ENCODE peak calls at places on chromosomes 6 and 20, in seven cellular contexts. V, F, G, W, H, L and T are unnamed samples.

GRCh38 chr6:6612308-6612707 is 23.8 kb downstream of the LY86 start:
- DNase-seq in V (no peak), F (no peak), G (no peak), W (no peak), H (no peak), L (no peak), T (no peak)

GRCh38 chr20:48288930-48289507 is 503.7 kb upstream of the SULF2 start:
- DNase-seq in V (no peak), F (no peak), G (peak; percentile 35), W (no peak), H (no peak), L (no peak), T (no peak)

GRCh38 chr6:4134841-4135664 is at the start of gene ECI2:
- DNase-seq in V (peak; percentile 48), F (no peak), G (peak; percentile 71), W (no peak), H (peak; percentile 68), L (peak; percentile 81), T (peak; percentile 87)

GRCh38 chr6:77368660-77369313 is 94.5 kb downstream of the HTR1B start:
- DNase-seq in V (no peak), F (no peak), G (no peak), W (peak; percentile 18), H (no peak), L (no peak), T (no peak)

GRCh38 chr6:131877999-131878789 is 70.4 kb downstream of the ENPP1 start:
- DNase-seq in V (no peak), F (no peak), G (no peak), W (no peak), H (no peak), L (no peak), T (peak; percentile 19)

GRCh38 chr6:139485742-139486475 is 111.5 kb upstream of the CITED2 start:
- DNase-seq in V (no peak), F (no peak), G (no peak), W (no peak), H (no peak), L (no peak), T (no peak)

GRCh38 chr20:833121-833449 is 430 bp upstream of the FAM110A start:
- DNase-seq in V (no peak), F (no peak), G (no peak), W (no peak), H (no peak), L (no peak), T (no peak)

GRCh38 chr6:31727717-31728671 is 1.1 kb downstream of the DDAH2 start:
- DNase-seq in V (no peak), F (peak; percentile 43), G (no peak), W (no peak), H (no peak), L (no peak), T (no peak)

GRCh38 chr6:80249897-80250296 is 143.4 kb downstream of the BCKDHB start:
- DNase-seq in V (no peak), F (no peak), G (no peak), W (no peak), H (no peak), L (no peak), T (no peak)

GRCh38 chr6:121437861-121438651 is 2.6 kb downstream of the GJA1 start:
- DNase-seq in V (peak; percentile 17), F (no peak), G (no peak), W (no peak), H (no peak), L (no peak), T (peak; percentile 52)

GRCh38 chr6:143878272-143878760 is 14.0 kb downstream of the ZC2HC1B start:
- DNase-seq in V (no peak), F (no peak), G (peak; percentile 39), W (no peak), H (no peak), L (no peak), T (no peak)

GRCh38 chr6:147633191-147633590 is 124.7 kb downstream of the SAMD5 start:
- DNase-seq in V (no peak), F (no peak), G (no peak), W (no peak), H (no peak), L (no peak), T (no peak)

GRCh38 chr6:91149246-91149645 is 562.4 kb upstream of the MAP3K7 start:
- DNase-seq in V (no peak), F (no peak), G (no peak), W (no peak), H (no peak), L (no peak), T (no peak)

GRCh38 chr6:132316970-132317369 is 84.3 kb downstream of the MOXD1 start:
- DNase-seq in V (no peak), F (no peak), G (no peak), W (no peak), H (no peak), L (no peak), T (no peak)

GRCh38 chr6:26321005-26321404 is 44.0 kb upstream of the BTN3A2 start:
- DNase-seq in V (no peak), F (no peak), G (no peak), W (no peak), H (no peak), L (no peak), T (no peak)

DNA sequence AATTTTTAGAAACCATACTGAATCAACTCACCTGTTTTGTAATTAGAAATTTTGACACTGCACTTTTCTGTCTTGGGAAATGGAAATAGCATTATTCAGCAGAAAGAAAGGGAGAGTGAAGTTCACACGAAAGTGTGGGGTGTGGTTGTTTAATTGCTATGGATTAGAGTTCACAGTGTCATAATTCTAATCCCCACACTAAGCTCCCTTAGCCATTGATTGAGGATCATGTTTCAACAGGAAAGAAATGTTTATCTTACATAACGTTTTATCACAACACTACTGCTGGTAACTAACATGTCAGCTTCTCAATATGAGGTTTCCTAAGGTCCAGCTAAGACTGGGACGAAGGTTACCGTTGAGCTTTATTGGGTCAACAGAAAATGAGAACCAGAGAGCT is 31.4 kb upstream of the GSTA5 start:
- DNase-seq in V (no peak), F (no peak), G (no peak), W (no peak), H (no peak), L (no peak), T (no peak)
- TF ChIP-seq MAX in V (no peak), F (no peak), G (no peak), W (no peak), H (no peak), L (no peak), T (no peak)

GRCh38 chr6:49555951-49556350 is 5.5 kb downstream of the C6orf141 start:
- DNase-seq in V (no peak), F (no peak), G (no peak), W (no peak), H (no peak), L (no peak), T (no peak)
- H3K4me3 ChIP-seq in V (peak overlapping the region; percentile 12), F (no peak overlapping the region), G (no peak overlapping the region), W (peak overlapping the region; percentile 5), H (no peak overlapping the region), L (no peak overlapping the region), T (no peak overlapping the region)

DNA sequence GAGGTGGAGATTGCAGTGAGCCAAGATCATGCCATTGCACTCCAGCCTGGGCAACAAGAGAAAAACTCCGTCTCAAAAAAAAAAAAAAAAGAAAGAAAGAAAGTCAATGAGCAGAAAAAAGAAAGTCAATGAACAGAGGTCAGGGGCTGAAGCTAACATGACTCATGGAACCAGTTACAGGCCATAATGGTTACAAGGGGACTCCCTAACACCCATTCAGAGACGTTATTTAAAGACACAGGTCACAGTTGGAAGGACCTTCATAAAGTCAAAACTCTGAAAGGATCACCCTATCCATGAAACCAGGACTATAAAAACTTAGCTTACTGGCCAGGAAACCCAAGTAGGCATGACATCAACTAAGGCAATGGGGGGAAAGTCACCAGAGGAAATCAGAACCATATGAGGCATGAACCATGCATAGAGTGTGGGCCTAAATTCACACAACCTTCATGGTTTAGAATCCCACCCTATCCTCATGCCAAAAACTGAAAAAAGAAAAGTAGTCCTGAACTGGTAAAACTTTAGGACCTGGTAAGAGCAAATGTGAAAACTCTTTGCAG is 18.2 kb downstream of the FBXL4 start:
- DNase-seq in V (no peak), F (no peak), G (no peak), W (no peak), H (no peak), L (no peak), T (no peak)
- TF ChIP-seq MAX in V (no peak), F (no peak), G (no peak), W (no peak), H (no peak), L (no peak), T (no peak)

GRCh38 chr6:83169511-83169910 is 23.6 kb downstream of the PGM3 start:
- DNase-seq in V (no peak), F (no peak), G (no peak), W (no peak), H (no peak), L (no peak), T (no peak)
- H3K4me3 ChIP-seq in V (no peak overlapping the region), F (no peak overlapping the region), G (no peak overlapping the region), W (no peak overlapping the region), H (no peak overlapping the region), L (no peak overlapping the region), T (no peak overlapping the region)

DNA sequence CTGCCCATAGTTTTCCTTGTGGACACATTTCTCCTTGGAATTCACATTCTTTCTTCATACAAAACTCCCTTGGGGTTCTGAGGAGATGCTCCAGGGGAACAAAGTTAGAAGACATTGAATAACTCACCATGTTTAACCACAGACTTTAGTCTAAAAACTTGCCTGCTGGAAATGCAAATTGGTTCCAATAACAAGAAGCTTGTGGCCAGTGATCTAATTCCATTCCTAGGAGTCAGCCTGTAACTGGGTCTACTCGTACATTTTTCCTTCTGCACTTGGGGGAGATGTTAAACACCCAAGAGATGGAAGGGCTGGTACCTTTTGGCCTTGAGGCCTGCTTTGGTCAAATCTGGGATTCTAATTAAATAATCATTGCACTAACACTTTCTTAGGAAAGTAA is 60.2 kb downstream of the SCML4 start:
- DNase-seq in V (no peak), F (no peak), G (no peak), W (no peak), H (no peak), L (no peak), T (no peak)
- TF ChIP-seq MAX in V (no peak), F (no peak), G (no peak), W (no peak), H (no peak), L (no peak), T (no peak)

DNA sequence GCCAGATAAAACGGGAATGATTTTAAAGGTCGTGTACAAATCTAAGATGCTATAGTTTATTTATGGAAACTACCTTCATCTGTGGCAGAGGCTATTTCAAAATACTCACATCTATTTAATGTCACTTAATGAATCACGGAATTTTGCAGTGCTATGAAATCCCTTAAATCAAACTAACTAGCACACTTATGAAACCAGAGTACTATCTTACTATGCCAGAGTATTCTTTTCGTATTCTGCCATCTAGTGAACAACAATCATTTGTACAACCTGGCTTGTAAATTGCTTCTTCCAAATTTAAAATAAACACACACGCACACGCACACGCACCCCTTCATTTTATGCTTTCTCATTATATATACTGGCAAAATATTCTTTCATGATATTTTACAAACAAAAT is 78.0 kb upstream of the BMP5 start:
- DNase-seq in V (peak; percentile 10), F (no peak), G (peak; percentile 6), W (peak; percentile 15), H (no peak), L (no peak), T (peak; percentile 36)
- H3K4me3 ChIP-seq in V (peak overlapping the region; percentile 41), F (no peak overlapping the region), G (no peak overlapping the region), W (no peak overlapping the region), H (no peak overlapping the region), L (no peak overlapping the region), T (no peak overlapping the region)

GRCh38 chr6:33566182-33567084 is 13.6 kb downstream of the BAK1 start:
- DNase-seq in V (no peak), F (no peak), G (no peak), W (no peak), H (peak; percentile 20), L (no peak), T (no peak)
- TF ChIP-seq MAX in V (no peak), F (no peak), G (no peak), W (no peak), H (no peak), L (no peak), T (no peak)

GRCh38 chr20:51526105-51526470 is 16.4 kb downstream of the NFATC2 start:
- DNase-seq in V (no peak), F (no peak), G (no peak), W (no peak), H (no peak), L (no peak), T (no peak)
- H3K4me3 ChIP-seq in V (no peak overlapping the region), F (peak overlapping the region; percentile 63), G (no peak overlapping the region), W (no peak overlapping the region), H (no peak overlapping the region), L (no peak overlapping the region), T (peak overlapping the region; percentile 47)